ENCODE peak calls at places on chromosomes 13 and 19, in four cellular contexts. One of them, this sample, is unnamed.

GRCh38 chr19:19594371-19594770 is 24.1 kb downstream of the PBX4 start:
- DNase-seq in HepG2: no peak
- DNase-seq in HEK293T: no peak
- DNase-seq in GM12878: no peak
- DNase-seq in this sample: no peak

GRCh38 chr13:109700176-109700575 is 86.2 kb downstream of the IRS2 start:
- DNase-seq in HepG2: no peak
- DNase-seq in HEK293T: no peak
- DNase-seq in GM12878: no peak
- DNase-seq in this sample: peak

GRCh38 chr13:45219938-45220375 is 19.1 kb upstream of the KCTD4 start:
- DNase-seq in HepG2: no peak
- DNase-seq in HEK293T: no peak
- DNase-seq in GM12878: no peak
- DNase-seq in this sample: no peak

GRCh38 chr13:103067751-103068563 is 1.7 kb upstream of the SLC10A2 start:
- DNase-seq in HepG2: no peak
- DNase-seq in HEK293T: no peak
- DNase-seq in GM12878: peak
- DNase-seq in this sample: no peak

GRCh38 chr13:35804901-35805300 is 326.3 kb downstream of the DCLK1 start:
- DNase-seq in HepG2: no peak
- DNase-seq in HEK293T: no peak
- DNase-seq in GM12878: no peak
- DNase-seq in this sample: no peak

GRCh38 chr13:87234981-87235380 is 436.2 kb upstream of the SLITRK5 start:
- DNase-seq in HepG2: no peak
- DNase-seq in HEK293T: no peak
- DNase-seq in GM12878: no peak
- DNase-seq in this sample: peak

GRCh38 chr13:32252812-32253440 is 62.2 kb downstream of the ZAR1L start:
- DNase-seq in HepG2: no peak
- DNase-seq in HEK293T: no peak
- DNase-seq in GM12878: no peak
- DNase-seq in this sample: no peak

GRCh38 chr13:56352356-56352755 is 788.4 kb upstream of the PRR20A start:
- DNase-seq in HepG2: no peak
- DNase-seq in HEK293T: no peak
- DNase-seq in GM12878: no peak
- DNase-seq in this sample: no peak

GRCh38 chr13:71254384-71254783 is 612.6 kb downstream of the DACH1 start:
- DNase-seq in HepG2: no peak
- DNase-seq in HEK293T: no peak
- DNase-seq in GM12878: no peak
- DNase-seq in this sample: no peak

GRCh38 chr13:110047511-110047910 is 259.4 kb downstream of the COL4A1 start:
- DNase-seq in HepG2: no peak
- DNase-seq in HEK293T: no peak
- DNase-seq in GM12878: no peak
- DNase-seq in this sample: no peak

GRCh38 chr19:50512999-50513745 is 541 bp downstream of the ASPDH start:
- DNase-seq in HepG2: no peak
- DNase-seq in HEK293T: no peak
- DNase-seq in GM12878: no peak
- DNase-seq in this sample: no peak

GRCh38 chr19:32863841-32864240 is 5.7 kb downstream of the SLC7A9 start:
- DNase-seq in HepG2: no peak
- DNase-seq in HEK293T: no peak
- DNase-seq in GM12878: no peak
- DNase-seq in this sample: no peak

GRCh38 chr19:29505034-29505824 is 20.6 kb upstream of the VSTM2B start:
- DNase-seq in HepG2: no peak
- DNase-seq in HEK293T: no peak
- DNase-seq in GM12878: no peak
- DNase-seq in this sample: no peak

GRCh38 chr13:31322702-31323101 is 122.9 kb downstream of the B3GLCT start:
- DNase-seq in HepG2: no peak
- DNase-seq in HEK293T: no peak
- DNase-seq in GM12878: no peak
- DNase-seq in this sample: no peak

GRCh38 chr13:83890358-83890757 is 8.1 kb upstream of the SLITRK1 start:
- DNase-seq in HepG2: no peak
- DNase-seq in HEK293T: no peak
- DNase-seq in GM12878: no peak
- DNase-seq in this sample: no peak

DNA sequence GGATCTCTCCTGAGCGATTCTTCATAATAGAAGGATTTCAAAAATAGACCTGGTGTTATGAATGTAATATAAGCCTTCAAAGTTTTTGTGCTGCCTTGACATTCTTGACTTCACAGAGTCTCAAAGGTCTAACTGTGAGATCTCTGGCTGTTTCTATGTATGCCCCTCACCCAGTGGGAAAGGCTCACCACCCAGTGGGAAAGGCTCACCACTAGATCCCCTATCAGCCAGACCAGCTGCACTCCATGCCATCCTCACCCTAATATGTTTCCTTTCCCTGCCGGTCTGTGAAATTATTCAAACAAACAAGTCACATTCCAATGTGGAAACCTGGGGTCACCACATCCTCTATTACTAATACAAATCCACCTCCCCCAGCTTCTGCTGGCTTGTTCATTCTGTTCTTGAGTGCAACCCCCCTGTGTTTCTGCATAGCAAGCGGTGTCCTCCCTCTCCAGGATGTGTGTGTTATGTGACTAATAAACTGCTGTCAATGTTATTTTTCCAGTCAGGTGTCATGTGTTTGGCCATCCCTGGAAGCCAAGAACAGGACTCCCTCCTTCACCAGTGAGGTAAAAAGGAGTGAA is 13.8 kb upstream of the SLITRK1 start:
- DNase-seq in HepG2: no peak
- DNase-seq in HEK293T: no peak
- DNase-seq in GM12878: no peak
- DNase-seq in this sample: no peak
- TF ChIP-seq FOXK2 in HepG2: no peak
- TF ChIP-seq FOXK2 in HEK293T: no peak
- TF ChIP-seq FOXK2 in GM12878: no peak
- TF ChIP-seq FOXK2 in this sample: no peak

GRCh38 chr13:43377955-43378354 is 354.6 kb downstream of the DNAJC15 start:
- DNase-seq in HepG2: no peak
- DNase-seq in HEK293T: no peak
- DNase-seq in GM12878: no peak
- DNase-seq in this sample: no peak
- TF ChIP-seq FOXK2 in HepG2: no peak
- TF ChIP-seq FOXK2 in HEK293T: no peak
- TF ChIP-seq FOXK2 in GM12878: no peak
- TF ChIP-seq FOXK2 in this sample: no peak

GRCh38 chr13:27830010-27830409 is 37.7 kb downstream of the GSX1 start:
- DNase-seq in HepG2: no peak
- DNase-seq in HEK293T: peak
- DNase-seq in GM12878: no peak
- DNase-seq in this sample: peak
- TF ChIP-seq FOXK2 in HepG2: no peak
- TF ChIP-seq FOXK2 in HEK293T: no peak
- TF ChIP-seq FOXK2 in GM12878: no peak
- TF ChIP-seq FOXK2 in this sample: no peak

GRCh38 chr13:106558527-106558926 is 9.4 kb downstream of the ARGLU1 start:
- DNase-seq in HepG2: no peak
- DNase-seq in HEK293T: no peak
- DNase-seq in GM12878: no peak
- DNase-seq in this sample: no peak

GRCh38 chr13:106550570-106551135 is 15.2 kb upstream of the EFNB2 start:
- DNase-seq in HepG2: no peak
- DNase-seq in HEK293T: no peak
- DNase-seq in GM12878: no peak
- DNase-seq in this sample: no peak

GRCh38 chr13:106561551-106562170 is 6.3 kb downstream of the ARGLU1 start:
- DNase-seq in HepG2: no peak
- DNase-seq in HEK293T: no peak
- DNase-seq in GM12878: peak
- DNase-seq in this sample: no peak

GRCh38 chr13:106560791-106561190 is 7.1 kb downstream of the ARGLU1 start:
- DNase-seq in HepG2: no peak
- DNase-seq in HEK293T: no peak
- DNase-seq in GM12878: no peak
- DNase-seq in this sample: no peak

GRCh38 chr13:106555631-106556328 is 12.2 kb downstream of the ARGLU1 start:
- DNase-seq in HepG2: no peak
- DNase-seq in HEK293T: no peak
- DNase-seq in GM12878: no peak
- DNase-seq in this sample: no peak
- TF ChIP-seq FOXK2 in HepG2: no peak
- TF ChIP-seq FOXK2 in HEK293T: no peak
- TF ChIP-seq FOXK2 in GM12878: no peak
- TF ChIP-seq FOXK2 in this sample: no peak

GRCh38 chr19:31350693-31351211 is 1.5 kb upstream of the TSHZ3 start:
- DNase-seq in HepG2: no peak
- DNase-seq in HEK293T: peak
- DNase-seq in GM12878: no peak
- DNase-seq in this sample: peak
- TF ChIP-seq FOXK2 in HepG2: no peak
- TF ChIP-seq FOXK2 in HEK293T: no peak
- TF ChIP-seq FOXK2 in GM12878: no peak
- TF ChIP-seq FOXK2 in this sample: no peak

DNA sequence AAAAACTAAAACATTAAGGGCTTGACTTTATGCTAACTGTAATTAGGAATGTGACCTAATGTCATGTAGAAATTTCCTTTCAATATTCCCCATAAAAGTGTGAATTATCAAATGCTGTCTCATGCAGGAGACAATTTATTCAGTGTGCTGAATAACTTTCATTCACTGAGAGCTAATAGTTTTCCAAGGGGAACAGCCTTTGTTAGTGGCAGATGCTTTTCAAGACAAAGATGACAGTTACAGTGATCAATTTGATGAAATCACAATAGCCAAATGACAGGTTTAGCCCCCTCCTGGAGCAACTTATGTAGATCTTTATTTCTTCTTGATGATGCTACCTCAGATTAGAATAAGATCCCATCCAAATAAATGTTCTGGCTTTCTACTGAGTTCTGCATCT is 275.5 kb downstream of the ITGBL1 start:
- DNase-seq in HepG2: no peak
- DNase-seq in HEK293T: no peak
- DNase-seq in GM12878: no peak
- DNase-seq in this sample: no peak
- TF ChIP-seq FOXK2 in HepG2: no peak
- TF ChIP-seq FOXK2 in HEK293T: no peak
- TF ChIP-seq FOXK2 in GM12878: no peak
- TF ChIP-seq FOXK2 in this sample: no peak

DNA sequence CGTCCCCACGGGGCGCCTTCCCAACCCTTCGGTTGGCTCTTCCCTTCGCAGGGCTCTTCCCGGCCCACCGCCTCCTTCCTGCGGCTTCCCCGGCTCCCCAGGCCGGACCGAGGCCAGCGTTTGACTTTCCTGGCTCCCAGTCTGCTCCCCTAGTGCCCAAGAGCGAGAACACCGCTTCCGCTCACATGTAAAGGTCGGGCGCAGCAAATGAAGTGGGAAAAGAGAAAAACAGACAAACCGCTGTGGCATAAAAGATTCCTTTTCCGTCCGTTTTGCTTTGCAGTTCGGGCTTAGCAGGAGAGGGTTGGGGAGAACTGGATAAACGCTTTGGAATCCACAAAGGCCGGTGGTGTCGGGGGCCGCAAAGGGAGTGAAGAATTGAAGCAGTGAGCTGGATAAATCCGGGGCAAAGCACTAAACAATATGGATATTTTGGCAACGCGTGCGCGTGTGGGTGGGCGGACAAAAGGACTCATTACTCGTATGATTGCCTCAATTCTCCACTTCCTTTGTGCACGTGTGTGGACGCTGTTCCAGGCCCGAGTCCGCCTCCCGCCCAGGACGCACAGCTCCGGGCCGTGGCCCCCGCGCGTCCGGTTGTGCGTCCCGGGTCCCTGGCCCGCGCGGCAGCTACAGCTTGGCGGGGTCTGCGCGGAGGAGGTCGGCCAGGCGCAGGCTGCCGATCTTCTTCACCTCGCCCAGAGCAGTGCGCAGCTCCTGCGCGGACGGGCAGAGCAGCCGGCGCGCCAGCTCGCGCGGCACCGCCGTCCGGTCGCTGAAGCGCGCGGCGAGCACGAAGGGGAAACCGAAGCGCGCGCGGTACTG is 8.6 kb upstream of the CDX2 start:
- DNase-seq in HepG2: no peak
- DNase-seq in HEK293T: no peak
- DNase-seq in GM12878: no peak
- DNase-seq in this sample: no peak
- TF ChIP-seq FOXK2 in HepG2: no peak
- TF ChIP-seq FOXK2 in HEK293T: no peak
- TF ChIP-seq FOXK2 in GM12878: no peak
- TF ChIP-seq FOXK2 in this sample: no peak

DNA sequence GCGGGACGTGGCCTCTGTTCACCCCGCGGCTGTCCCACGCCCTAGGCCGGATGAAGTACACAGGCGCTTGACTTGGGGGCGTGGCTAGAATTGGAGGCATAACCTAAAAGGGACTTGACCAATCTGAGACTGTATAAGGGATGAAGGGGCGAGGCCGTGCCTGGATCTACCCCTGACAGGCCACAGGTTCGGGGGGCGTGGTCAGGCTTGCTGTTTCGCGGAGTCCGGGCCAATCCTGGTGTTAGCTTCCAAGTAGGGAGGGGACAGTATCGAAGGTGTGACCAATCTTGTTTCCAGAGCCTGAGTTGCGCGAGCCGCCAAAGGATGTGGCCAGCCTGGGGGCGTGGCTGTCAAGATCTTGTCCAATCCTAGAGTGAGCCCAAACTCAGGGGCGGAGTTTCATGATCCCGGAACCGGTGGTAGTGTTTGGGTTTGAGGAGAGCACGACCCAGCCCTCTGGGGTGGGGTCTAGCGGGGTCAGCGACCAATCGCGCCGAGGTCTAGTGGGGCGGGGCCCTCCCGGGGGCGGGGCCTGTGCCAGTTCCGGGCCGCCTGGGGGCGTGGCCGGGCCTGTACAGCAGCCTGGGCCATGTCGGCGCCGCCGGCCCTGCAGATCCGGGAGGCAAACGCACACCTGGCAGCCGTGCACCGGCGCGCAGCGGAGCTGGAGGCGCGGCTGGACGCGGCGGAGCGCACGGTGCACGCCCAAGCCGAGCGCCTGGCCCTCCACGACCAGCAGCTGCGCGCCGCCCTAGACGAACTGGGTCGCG is at the start of gene VMAC:
- DNase-seq in HepG2: peak
- DNase-seq in HEK293T: peak
- DNase-seq in GM12878: peak
- DNase-seq in this sample: peak
- TF ChIP-seq FOXK2 in HepG2: peak
- TF ChIP-seq FOXK2 in HEK293T: no peak
- TF ChIP-seq FOXK2 in GM12878: peak
- TF ChIP-seq FOXK2 in this sample: peak

This sample was measured in K562.